ENCODE peak calls at places on chromosomes 3 and 15, in four cellular contexts. One of them, this sample, is unnamed.

GRCh38 chr3:185279582-185280138 is 25.8 kb upstream of the EHHADH start:
- DNase-seq in fibroblast of villous mesenchyme: no peak
- DNase-seq in OCI-LY7: no peak
- DNase-seq in adrenal gland: no peak
- DNase-seq in this sample: no peak

GRCh38 chr15:65816441-65816840 is 24.3 kb upstream of the DENND4A start:
- DNase-seq in fibroblast of villous mesenchyme: no peak
- DNase-seq in OCI-LY7: no peak
- DNase-seq in adrenal gland: no peak
- DNase-seq in this sample: no peak

GRCh38 chr3:74523811-74524210 is 90.6 kb downstream of the CNTN3 start:
- DNase-seq in fibroblast of villous mesenchyme: no peak
- DNase-seq in OCI-LY7: no peak
- DNase-seq in adrenal gland: no peak
- DNase-seq in this sample: peak; percentile 35

GRCh38 chr15:48898083-48898482 is 20.1 kb downstream of the EID1 start:
- DNase-seq in fibroblast of villous mesenchyme: no peak
- DNase-seq in OCI-LY7: no peak
- DNase-seq in adrenal gland: no peak
- DNase-seq in this sample: no peak

GRCh38 chr3:67421912-67422311 is 232.5 kb downstream of the SUCLG2 start:
- DNase-seq in fibroblast of villous mesenchyme: no peak
- DNase-seq in OCI-LY7: no peak
- DNase-seq in adrenal gland: no peak
- DNase-seq in this sample: no peak

GRCh38 chr3:49279376-49279775 is 2.3 kb upstream of the C3orf62 start:
- DNase-seq in fibroblast of villous mesenchyme: peak; percentile 57
- DNase-seq in OCI-LY7: no peak
- DNase-seq in adrenal gland: no peak
- DNase-seq in this sample: peak; percentile 66

GRCh38 chr3:7285502-7285901 is 424.6 kb downstream of the GRM7 start:
- DNase-seq in fibroblast of villous mesenchyme: no peak
- DNase-seq in OCI-LY7: no peak
- DNase-seq in adrenal gland: peak; percentile 53
- DNase-seq in this sample: peak; percentile 1

GRCh38 chr3:168024537-168024941 is 71.2 kb downstream of the GOLIM4 start:
- DNase-seq in fibroblast of villous mesenchyme: peak; percentile 93
- DNase-seq in OCI-LY7: no peak
- DNase-seq in adrenal gland: no peak
- DNase-seq in this sample: peak; percentile 98

GRCh38 chr15:101049282-101049681 is 130.1 kb downstream of the LRRK1 start:
- DNase-seq in fibroblast of villous mesenchyme: no peak
- DNase-seq in OCI-LY7: no peak
- DNase-seq in adrenal gland: no peak
- DNase-seq in this sample: no peak

GRCh38 chr15:76239786-76240185 is 71.5 kb downstream of the ETFA start:
- DNase-seq in fibroblast of villous mesenchyme: no peak
- DNase-seq in OCI-LY7: no peak
- DNase-seq in adrenal gland: peak; percentile 10
- DNase-seq in this sample: peak; percentile 2

GRCh38 chr3:14210843-14211594 is 32.4 kb downstream of the LSM3 start:
- DNase-seq in fibroblast of villous mesenchyme: peak; percentile 67
- DNase-seq in OCI-LY7: no peak
- DNase-seq in adrenal gland: no peak
- DNase-seq in this sample: peak; percentile 79

GRCh38 chr3:134641671-134642300 is 9.0 kb downstream of the KY start:
- DNase-seq in fibroblast of villous mesenchyme: no peak
- DNase-seq in OCI-LY7: no peak
- DNase-seq in adrenal gland: no peak
- DNase-seq in this sample: no peak

GRCh38 chr3:49006591-49007067 is 562 bp upstream of the WDR6 start:
- DNase-seq in fibroblast of villous mesenchyme: peak; percentile 71
- DNase-seq in OCI-LY7: no peak
- DNase-seq in adrenal gland: peak; percentile 65
- DNase-seq in this sample: peak; percentile 51

GRCh38 chr3:129224984-129225393 is 24.4 kb upstream of the COPG1 start:
- DNase-seq in fibroblast of villous mesenchyme: peak; percentile 88
- DNase-seq in OCI-LY7: peak; percentile 36
- DNase-seq in adrenal gland: peak; percentile 97
- DNase-seq in this sample: peak; percentile 78

GRCh38 chr3:132421832-132422231 is 4.5 kb downstream of the DNAJC13 start:
- DNase-seq in fibroblast of villous mesenchyme: no peak
- DNase-seq in OCI-LY7: no peak
- DNase-seq in adrenal gland: peak; percentile 8
- DNase-seq in this sample: peak; percentile 46

GRCh38 chr15:69758291-69758771 is 305.7 kb downstream of the RPLP1 start:
- DNase-seq in fibroblast of villous mesenchyme: peak; percentile 98
- DNase-seq in OCI-LY7: no peak
- DNase-seq in adrenal gland: no peak
- DNase-seq in this sample: peak; percentile 19

GRCh38 chr3:95923496-95924210 is 890.7 kb upstream of the EPHA6 start:
- DNase-seq in fibroblast of villous mesenchyme: peak; percentile 97
- DNase-seq in OCI-LY7: no peak
- DNase-seq in adrenal gland: peak; percentile 51
- DNase-seq in this sample: peak; percentile 98

GRCh38 chr15:45458746-45459403 is 63.7 kb downstream of the SLC30A4 start:
- DNase-seq in fibroblast of villous mesenchyme: peak; percentile 60
- DNase-seq in OCI-LY7: peak; percentile 74
- DNase-seq in adrenal gland: peak; percentile 79
- DNase-seq in this sample: peak; percentile 49

GRCh38 chr3:160379628-160380214 is 19.3 kb downstream of the IFT80 start:
- DNase-seq in fibroblast of villous mesenchyme: peak; percentile 19
- DNase-seq in OCI-LY7: no peak
- DNase-seq in adrenal gland: no peak
- DNase-seq in this sample: no peak

GRCh38 chr3:157220211-157220610 is 60.3 kb upstream of the CCNL1 start:
- DNase-seq in fibroblast of villous mesenchyme: no peak
- DNase-seq in OCI-LY7: no peak
- DNase-seq in adrenal gland: no peak
- DNase-seq in this sample: no peak

GRCh38 chr3:111808439-111808838 is 50.6 kb upstream of the PHLDB2 start:
- DNase-seq in fibroblast of villous mesenchyme: peak; percentile 50
- DNase-seq in OCI-LY7: no peak
- DNase-seq in adrenal gland: no peak
- DNase-seq in this sample: peak; percentile 52

GRCh38 chr3:56154297-56154696 is 314.0 kb downstream of the ERC2 start:
- DNase-seq in fibroblast of villous mesenchyme: peak; percentile 10
- DNase-seq in OCI-LY7: no peak
- DNase-seq in adrenal gland: peak; percentile 18
- DNase-seq in this sample: peak; percentile 41

GRCh38 chr15:67019886-67020520 is 45.4 kb upstream of the SMAD3 start:
- DNase-seq in fibroblast of villous mesenchyme: no peak
- DNase-seq in OCI-LY7: no peak
- DNase-seq in adrenal gland: no peak
- DNase-seq in this sample: no peak

GRCh38 chr3:45644063-45644462 is 45.1 kb upstream of the SACM1L start:
- DNase-seq in fibroblast of villous mesenchyme: peak; percentile 78
- DNase-seq in OCI-LY7: no peak
- DNase-seq in adrenal gland: peak; percentile 31
- DNase-seq in this sample: peak; percentile 91

GRCh38 chr15:63121382-63122001 is at the start of gene LACTB:
- DNase-seq in fibroblast of villous mesenchyme: peak; percentile 92
- DNase-seq in OCI-LY7: peak; percentile 88
- DNase-seq in adrenal gland: peak; percentile 91
- DNase-seq in this sample: peak; percentile 86

GRCh38 chr15:63124506-63124905 is 2.8 kb downstream of the LACTB start:
- DNase-seq in fibroblast of villous mesenchyme: no peak
- DNase-seq in OCI-LY7: no peak
- DNase-seq in adrenal gland: no peak
- DNase-seq in this sample: no peak

GRCh38 chr15:63126726-63127125 is 5.1 kb downstream of the LACTB start:
- DNase-seq in fibroblast of villous mesenchyme: no peak
- DNase-seq in OCI-LY7: no peak
- DNase-seq in adrenal gland: no peak
- DNase-seq in this sample: no peak

GRCh38 chr15:63118854-63119253 is 2.8 kb upstream of the LACTB start:
- DNase-seq in fibroblast of villous mesenchyme: no peak
- DNase-seq in OCI-LY7: no peak
- DNase-seq in adrenal gland: no peak
- DNase-seq in this sample: no peak

DNA sequence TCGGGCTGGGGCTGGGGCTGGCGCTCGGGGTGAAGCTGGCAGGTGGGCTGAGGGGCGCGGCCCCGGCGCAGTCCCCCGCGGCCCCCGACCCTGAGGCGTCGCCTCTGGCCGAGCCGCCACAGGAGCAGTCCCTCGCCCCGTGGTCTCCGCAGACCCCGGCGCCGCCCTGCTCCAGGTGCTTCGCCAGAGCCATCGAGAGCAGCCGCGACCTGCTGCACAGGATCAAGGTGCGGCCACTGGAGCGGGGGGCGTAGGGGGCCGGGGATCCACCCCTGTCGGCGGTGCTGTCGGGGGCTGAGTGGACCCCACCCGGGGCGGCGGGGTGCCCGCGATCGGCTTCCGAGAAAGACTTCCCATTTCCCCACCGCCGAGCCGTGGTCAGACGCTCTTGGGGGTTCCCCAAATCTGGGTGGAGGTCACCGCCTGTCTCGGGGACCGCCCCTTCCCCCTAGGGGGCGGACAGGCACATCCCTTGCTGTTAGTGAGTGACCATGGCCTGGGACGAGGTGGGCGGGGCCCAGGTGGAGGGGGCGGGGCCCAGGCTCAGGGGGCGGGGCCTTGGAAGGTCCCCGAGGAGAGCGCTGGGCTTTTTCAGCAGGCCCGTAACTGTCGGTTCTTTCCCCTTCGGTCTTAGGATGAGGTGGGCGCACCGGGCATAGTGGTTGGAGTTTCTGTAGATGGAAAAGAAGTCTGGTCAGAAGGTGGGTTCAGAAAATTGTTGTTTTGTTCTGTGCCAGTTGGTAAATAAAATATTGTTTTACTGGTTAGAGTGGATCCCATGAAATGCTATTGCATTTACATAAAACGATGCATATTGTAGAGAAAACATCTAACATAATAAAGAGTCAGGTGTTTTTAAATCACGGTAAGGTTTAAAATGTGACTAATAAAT is 587 bp downstream of the LACTB start:
- DNase-seq in fibroblast of villous mesenchyme: peak; percentile 87
- DNase-seq in OCI-LY7: peak; percentile 64
- DNase-seq in adrenal gland: peak; percentile 91
- DNase-seq in this sample: peak; percentile 52
- TF ChIP-seq CTCF in fibroblast of villous mesenchyme: peak; percentile 22
- TF ChIP-seq CTCF in OCI-LY7: peak; percentile 21
- TF ChIP-seq CTCF in adrenal gland: no peak
- TF ChIP-seq CTCF in this sample: no peak

GRCh38 chr3:114452176-114452744 is 158.4 kb downstream of the TIGIT start:
- DNase-seq in fibroblast of villous mesenchyme: peak; percentile 22
- DNase-seq in OCI-LY7: peak; percentile 20
- DNase-seq in adrenal gland: no peak
- DNase-seq in this sample: no peak

GRCh38 chr3:114450008-114450596 is 156.3 kb downstream of the TIGIT start:
- DNase-seq in fibroblast of villous mesenchyme: no peak
- DNase-seq in OCI-LY7: peak; percentile 54
- DNase-seq in adrenal gland: no peak
- DNase-seq in this sample: no peak

GRCh38 chr3:114451561-114452018 is 157.8 kb downstream of the TIGIT start:
- DNase-seq in fibroblast of villous mesenchyme: peak; percentile 74
- DNase-seq in OCI-LY7: no peak
- DNase-seq in adrenal gland: peak; percentile 54
- DNase-seq in this sample: peak; percentile 49

GRCh38 chr3:114449271-114450007 is 155.6 kb downstream of the TIGIT start:
- DNase-seq in fibroblast of villous mesenchyme: peak; percentile 24
- DNase-seq in OCI-LY7: peak; percentile 11
- DNase-seq in adrenal gland: no peak
- DNase-seq in this sample: peak; percentile 48

DNA sequence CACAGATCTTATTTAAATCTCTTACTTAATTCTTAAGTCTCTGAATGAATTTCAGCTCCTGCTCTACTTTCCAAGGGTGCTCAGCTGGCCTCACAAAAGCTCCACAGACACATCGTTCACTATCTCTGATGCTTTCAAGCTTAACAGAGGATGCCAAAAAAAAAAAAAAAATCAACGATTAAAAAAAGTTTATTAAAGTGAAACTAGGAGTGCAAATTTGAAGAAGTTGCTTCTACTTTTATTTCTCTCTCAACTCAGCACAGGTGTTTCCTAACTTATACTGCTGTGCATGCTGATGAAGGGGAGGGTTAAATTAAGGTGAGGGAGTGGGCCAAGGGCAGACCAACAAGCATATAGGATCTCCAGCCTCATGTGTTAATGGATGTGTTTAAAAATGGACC is 157.2 kb downstream of the TIGIT start:
- DNase-seq in fibroblast of villous mesenchyme: peak; percentile 7
- DNase-seq in OCI-LY7: peak; percentile 53
- DNase-seq in adrenal gland: peak; percentile 33
- DNase-seq in this sample: no peak
- H3K4me3 ChIP-seq in fibroblast of villous mesenchyme: no peak overlapping the region
- H3K4me3 ChIP-seq in OCI-LY7: peak overlapping the region; percentile 70
- H3K4me3 ChIP-seq in adrenal gland: no peak overlapping the region
- H3K4me3 ChIP-seq in this sample: peak overlapping the region; percentile 6

GRCh38 chr3:93910085-93910484 is 63.6 kb downstream of the PROS1 start:
- DNase-seq in fibroblast of villous mesenchyme: peak; percentile 26
- DNase-seq in OCI-LY7: no peak
- DNase-seq in adrenal gland: no peak
- DNase-seq in this sample: peak; percentile 30

GRCh38 chr3:93904568-93904967 is 69.1 kb downstream of the PROS1 start:
- DNase-seq in fibroblast of villous mesenchyme: no peak
- DNase-seq in OCI-LY7: no peak
- DNase-seq in adrenal gland: no peak
- DNase-seq in this sample: no peak

GRCh38 chr3:93907132-93907531 is 66.6 kb downstream of the PROS1 start:
- DNase-seq in fibroblast of villous mesenchyme: no peak
- DNase-seq in OCI-LY7: no peak
- DNase-seq in adrenal gland: no peak
- DNase-seq in this sample: no peak

DNA sequence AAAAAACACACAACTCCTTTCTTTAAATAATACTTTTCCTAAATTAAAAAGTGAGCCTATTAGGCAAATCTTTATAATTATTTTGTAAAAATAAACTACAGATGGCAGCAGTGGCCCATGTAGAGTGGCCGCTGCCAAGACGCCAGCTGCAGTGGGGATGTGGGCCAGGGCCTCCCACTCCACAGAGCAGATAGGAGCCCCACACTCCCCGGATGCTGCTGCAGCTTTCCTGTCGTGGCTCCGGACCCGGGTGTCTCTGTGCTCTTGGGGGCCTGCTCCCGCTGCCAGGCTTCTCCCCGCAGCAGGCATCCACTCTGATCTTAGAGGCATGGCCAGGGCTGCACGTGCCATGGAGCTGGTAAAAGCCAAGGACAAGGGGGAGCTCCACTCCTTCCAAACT is 67.5 kb downstream of the PROS1 start:
- DNase-seq in fibroblast of villous mesenchyme: no peak
- DNase-seq in OCI-LY7: no peak
- DNase-seq in adrenal gland: no peak
- DNase-seq in this sample: no peak
- TF ChIP-seq CTCF in fibroblast of villous mesenchyme: no peak
- TF ChIP-seq CTCF in OCI-LY7: no peak
- TF ChIP-seq CTCF in adrenal gland: no peak
- TF ChIP-seq CTCF in this sample: no peak

DNA sequence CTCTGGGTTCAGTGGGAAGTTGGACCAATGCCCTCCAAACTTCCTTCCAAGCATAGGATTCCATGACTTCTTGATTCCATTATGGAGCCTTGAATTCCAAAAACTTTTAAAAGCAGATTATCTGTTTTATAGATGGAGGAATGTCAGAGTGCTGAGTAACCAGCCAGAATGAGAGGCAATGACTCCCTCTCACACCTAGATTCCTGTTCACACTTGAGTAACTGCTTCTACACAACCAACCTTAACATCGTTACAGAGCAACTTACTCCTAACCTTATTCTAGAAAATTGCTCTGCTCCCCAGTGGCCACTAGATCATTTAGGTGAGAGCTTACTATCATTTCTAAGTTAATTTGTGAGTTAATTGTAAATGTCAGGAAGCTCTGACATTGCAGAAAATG is 24.2 kb upstream of the NR2F2 start:
- DNase-seq in fibroblast of villous mesenchyme: no peak
- DNase-seq in OCI-LY7: no peak
- DNase-seq in adrenal gland: no peak
- DNase-seq in this sample: no peak
- H3K4me3 ChIP-seq in fibroblast of villous mesenchyme: no peak overlapping the region
- H3K4me3 ChIP-seq in OCI-LY7: no peak overlapping the region
- H3K4me3 ChIP-seq in adrenal gland: no peak overlapping the region
- H3K4me3 ChIP-seq in this sample: no peak overlapping the region